ENCODE peak calls at places on chromosomes 1 and 21, in four cellular contexts. V is NCI-H524, A is GM12891, R is T-helper 2 cell. E is an unnamed sample.

GRCh38 chr21:33871171-33871570 is 44.4 kb downstream of the ATP5PO start:
- DNase-seq in V (no peak), A (no peak), R (no peak), E (no peak)

GRCh38 chr1:182770193-182770592 is 19.4 kb upstream of the NPL start:
- DNase-seq in V (no peak), A (no peak), R (no peak), E (no peak)

GRCh38 chr1:58727363-58727762 is 27.5 kb upstream of the MYSM1 start:
- DNase-seq in V (peak), A (no peak), R (no peak), E (no peak)

GRCh38 chr1:52403566-52404115 is 582 bp downstream of the ORC1 start:
- DNase-seq in V (peak), A (peak), R (peak), E (no peak)

GRCh38 chr1:42463906-42464305 is 820 bp downstream of the CCDC30 start:
- DNase-seq in V (no peak), A (no peak), R (no peak), E (no peak)

GRCh38 chr1:38804062-38804886 is 55.3 kb downstream of the RRAGC start:
- DNase-seq in V (peak), A (peak), R (no peak), E (no peak)

GRCh38 chr1:157849229-157849875 is 7.7 kb upstream of the CD5L start:
- DNase-seq in V (no peak), A (no peak), R (no peak), E (peak)

GRCh38 chr1:41918450-41919043 is at the start of gene HIVEP3:
- DNase-seq in V (peak), A (no peak), R (no peak), E (peak)

GRCh38 chr1:151006331-151007052 is at the start of gene MINDY1:
- DNase-seq in V (peak), A (no peak), R (no peak), E (peak)

GRCh38 chr1:46551597-46552095 is at the start of gene KNCN:
- DNase-seq in V (no peak), A (no peak), R (no peak), E (no peak)

GRCh38 chr1:162565460-162565859 is 3.9 kb downstream of the UAP1 start:
- DNase-seq in V (no peak), A (no peak), R (no peak), E (no peak)

GRCh38 chr1:62068978-62069377 is 125.7 kb upstream of the L1TD1 start:
- DNase-seq in V (no peak), A (no peak), R (no peak), E (no peak)

GRCh38 chr1:48859429-48859828 is 82.7 kb upstream of the BEND5 start:
- DNase-seq in V (no peak), A (no peak), R (no peak), E (no peak)

GRCh38 chr1:156502749-156503671 is 2.4 kb upstream of the MEF2D start:
- DNase-seq in V (no peak), A (no peak), R (no peak), E (peak)

GRCh38 chr1:208203127-208203847 is 40.9 kb downstream of the PLXNA2 start:
- DNase-seq in V (no peak), A (no peak), R (no peak), E (peak)

GRCh38 chr1:110668523-110668922 is 6.2 kb downstream of the KCNA3 start:
- DNase-seq in V (no peak), A (no peak), R (no peak), E (no peak)

GRCh38 chr1:37862330-37862729 is 2.9 kb upstream of the MTF1 start:
- DNase-seq in V (no peak), A (no peak), R (no peak), E (no peak)

GRCh38 chr1:159341736-159342135 is 39.6 kb downstream of the FCER1A start:
- DNase-seq in V (no peak), A (no peak), R (no peak), E (no peak)

GRCh38 chr1:183697814-183698590 is 44.9 kb upstream of the APOBEC4 start:
- DNase-seq in V (no peak), A (no peak), R (no peak), E (no peak)

GRCh38 chr1:36443297-36443696 is 7.0 kb downstream of the OSCP1 start:
- DNase-seq in V (no peak), A (no peak), R (no peak), E (no peak)

GRCh38 chr1:182229907-182230522 is 161.6 kb downstream of the GLUL start:
- DNase-seq in V (peak), A (no peak), R (no peak), E (no peak)

GRCh38 chr1:153922076-153922837 is 515 bp downstream of the GATAD2B start:
- DNase-seq in V (peak), A (peak), R (peak), E (peak)

GRCh38 chr1:40372658-40373322 is 737 bp upstream of the SMAP2 start:
- DNase-seq in V (no peak), A (no peak), R (no peak), E (no peak)

GRCh38 chr1:38898653-38899230 is 17.4 kb upstream of the GJA9 start:
- DNase-seq in V (no peak), A (no peak), R (no peak), E (no peak)

GRCh38 chr1:14791611-14792010 is 193.1 kb downstream of the KAZN start:
- DNase-seq in V (no peak), A (no peak), R (no peak), E (no peak)

GRCh38 chr21:34818663-34819158 is 149.9 kb downstream of the CLIC6 start:
- DNase-seq in V (no peak), A (no peak), R (no peak), E (no peak)

GRCh38 chr1:172581779-172582178 is 48.8 kb downstream of the SUCO start:
- DNase-seq in V (no peak), A (no peak), R (no peak), E (no peak)

GRCh38 chr1:201539561-201540404 is 856 bp downstream of the NAV1 start:
- DNase-seq in V (peak), A (no peak), R (no peak), E (peak)

GRCh38 chr1:44031900-44032817 is 897 bp upstream of the SLC6A9 start:
- DNase-seq in V (no peak), A (no peak), R (no peak), E (no peak)

GRCh38 chr1:3049905-3050304 is 19.1 kb upstream of the PRDM16 start:
- DNase-seq in V (no peak), A (no peak), R (no peak), E (no peak)

GRCh38 chr1:58717979-58718378 is 18.1 kb upstream of the MYSM1 start:
- DNase-seq in V (no peak), A (no peak), R (no peak), E (no peak)

GRCh38 chr1:198641506-198641905 is 2.7 kb downstream of the PTPRC start:
- DNase-seq in V (no peak), A (no peak), R (no peak), E (no peak)

GRCh38 chr1:200627548-200628222 is 7.1 kb upstream of the KIF14 start:
- DNase-seq in V (no peak), A (no peak), R (no peak), E (no peak)

GRCh38 chr1:21291184-21291583 is 921 bp upstream of the ECE1 start:
- DNase-seq in V (peak), A (no peak), R (no peak), E (no peak)

GRCh38 chr1:46480959-46481646 is 8.5 kb upstream of the DMBX1 start:
- DNase-seq in V (no peak), A (no peak), R (no peak), E (no peak)

GRCh38 chr1:37477198-37477931 is 3.0 kb downstream of the ZC3H12A start:
- DNase-seq in V (peak), A (peak), R (peak), E (no peak)

GRCh38 chr1:66490817-66491216 is 43.1 kb upstream of the SGIP1 start:
- DNase-seq in V (no peak), A (no peak), R (no peak), E (no peak)

E was measured in globus pallidus.